ENCODE peak calls at places on chromosome 1, in ten cellular contexts. One of them, this sample, is unnamed.

GRCh38 chr1:68229927-68230812 is 2.2 kb downstream of the WLS start:
- DNase-seq in suprapubic skin: no peak
- DNase-seq in body of pancreas: peak
- DNase-seq in esophagus squamous epithelium: no peak
- DNase-seq in NB4: no peak
- DNase-seq in gastrocnemius medialis: no peak
- DNase-seq in ovary: no peak
- DNase-seq in right lobe of liver: no peak
- DNase-seq in endothelial cell of umbilical vein: peak
- DNase-seq in breast epithelium: no peak
- DNase-seq in this sample: no peak

GRCh38 chr1:244367399-244368114 is 84.2 kb downstream of the ADSS2 start:
- DNase-seq in ovary: no peak
- DNase-seq in body of pancreas: no peak
- DNase-seq in esophagus squamous epithelium: no peak
- DNase-seq in breast epithelium: no peak
- DNase-seq in right lobe of liver: no peak
- DNase-seq in NB4: no peak
- DNase-seq in gastrocnemius medialis: no peak
- DNase-seq in endothelial cell of umbilical vein: no peak
- DNase-seq in suprapubic skin: no peak
- DNase-seq in this sample: no peak

GRCh38 chr1:229411434-229412055 is 22.3 kb downstream of the ACTA1 start:
- DNase-seq in endothelial cell of umbilical vein: no peak
- DNase-seq in body of pancreas: no peak
- DNase-seq in right lobe of liver: no peak
- DNase-seq in ovary: no peak
- DNase-seq in NB4: peak
- DNase-seq in breast epithelium: no peak
- DNase-seq in gastrocnemius medialis: no peak
- DNase-seq in suprapubic skin: no peak
- DNase-seq in esophagus squamous epithelium: no peak
- DNase-seq in this sample: no peak

GRCh38 chr1:158527190-158527815 is 26.9 kb downstream of the OR6Y1 start:
- DNase-seq in body of pancreas: no peak
- DNase-seq in right lobe of liver: no peak
- DNase-seq in breast epithelium: no peak
- DNase-seq in suprapubic skin: no peak
- DNase-seq in esophagus squamous epithelium: no peak
- DNase-seq in gastrocnemius medialis: no peak
- DNase-seq in ovary: no peak
- DNase-seq in NB4: peak
- DNase-seq in endothelial cell of umbilical vein: peak
- DNase-seq in this sample: no peak

GRCh38 chr1:27153549-27153886 is 1.4 kb downstream of the SLC9A1 start:
- DNase-seq in endothelial cell of umbilical vein: no peak
- DNase-seq in gastrocnemius medialis: peak
- DNase-seq in breast epithelium: no peak
- DNase-seq in body of pancreas: peak
- DNase-seq in esophagus squamous epithelium: no peak
- DNase-seq in right lobe of liver: no peak
- DNase-seq in suprapubic skin: no peak
- DNase-seq in ovary: no peak
- DNase-seq in NB4: peak
- DNase-seq in this sample: no peak

GRCh38 chr1:181318022-181318857 is 165.1 kb upstream of the CACNA1E start:
- DNase-seq in ovary: no peak
- DNase-seq in gastrocnemius medialis: no peak
- DNase-seq in breast epithelium: no peak
- DNase-seq in right lobe of liver: no peak
- DNase-seq in esophagus squamous epithelium: no peak
- DNase-seq in body of pancreas: no peak
- DNase-seq in suprapubic skin: no peak
- DNase-seq in endothelial cell of umbilical vein: no peak
- DNase-seq in NB4: no peak
- DNase-seq in this sample: no peak

GRCh38 chr1:97379387-97380075 is 541.3 kb downstream of the DPYD start:
- DNase-seq in right lobe of liver: no peak
- DNase-seq in suprapubic skin: no peak
- DNase-seq in ovary: no peak
- DNase-seq in NB4: no peak
- DNase-seq in esophagus squamous epithelium: no peak
- DNase-seq in endothelial cell of umbilical vein: no peak
- DNase-seq in breast epithelium: no peak
- DNase-seq in gastrocnemius medialis: no peak
- DNase-seq in body of pancreas: no peak
- DNase-seq in this sample: no peak

GRCh38 chr1:206128192-206128591 is 11.0 kb upstream of the AVPR1B start:
- DNase-seq in body of pancreas: no peak
- DNase-seq in suprapubic skin: no peak
- DNase-seq in endothelial cell of umbilical vein: peak
- DNase-seq in ovary: no peak
- DNase-seq in right lobe of liver: no peak
- DNase-seq in NB4: peak
- DNase-seq in breast epithelium: no peak
- DNase-seq in gastrocnemius medialis: no peak
- DNase-seq in esophagus squamous epithelium: no peak
- DNase-seq in this sample: no peak

GRCh38 chr1:32470991-32471694 is 6.3 kb downstream of the ZBTB8B start:
- DNase-seq in right lobe of liver: no peak
- DNase-seq in suprapubic skin: no peak
- DNase-seq in breast epithelium: no peak
- DNase-seq in endothelial cell of umbilical vein: no peak
- DNase-seq in body of pancreas: peak
- DNase-seq in NB4: no peak
- DNase-seq in ovary: no peak
- DNase-seq in gastrocnemius medialis: no peak
- DNase-seq in esophagus squamous epithelium: no peak
- DNase-seq in this sample: no peak
- TF ChIP-seq CTCF in right lobe of liver: peak
- TF ChIP-seq CTCF in suprapubic skin: no peak
- TF ChIP-seq CTCF in breast epithelium: no peak
- TF ChIP-seq CTCF in endothelial cell of umbilical vein: no peak
- TF ChIP-seq CTCF in body of pancreas: peak
- TF ChIP-seq CTCF in NB4: no peak
- TF ChIP-seq CTCF in ovary: no peak
- TF ChIP-seq CTCF in gastrocnemius medialis: no peak
- TF ChIP-seq CTCF in esophagus squamous epithelium: no peak
- TF ChIP-seq CTCF in this sample: peak

GRCh38 chr1:151352001-151352718 is 5.1 kb upstream of the RFX5 start:
- DNase-seq in NB4: no peak
- DNase-seq in body of pancreas: peak
- DNase-seq in breast epithelium: no peak
- DNase-seq in ovary: no peak
- DNase-seq in right lobe of liver: no peak
- DNase-seq in endothelial cell of umbilical vein: peak
- DNase-seq in gastrocnemius medialis: no peak
- DNase-seq in esophagus squamous epithelium: no peak
- DNase-seq in suprapubic skin: no peak
- DNase-seq in this sample: no peak

GRCh38 chr1:151343587-151343986 is 3.5 kb downstream of the RFX5 start:
- DNase-seq in body of pancreas: no peak
- DNase-seq in endothelial cell of umbilical vein: no peak
- DNase-seq in breast epithelium: no peak
- DNase-seq in suprapubic skin: no peak
- DNase-seq in ovary: no peak
- DNase-seq in right lobe of liver: no peak
- DNase-seq in gastrocnemius medialis: no peak
- DNase-seq in esophagus squamous epithelium: no peak
- DNase-seq in NB4: no peak
- DNase-seq in this sample: no peak

GRCh38 chr1:151346082-151346768 is 827 bp downstream of the RFX5 start:
- DNase-seq in body of pancreas: no peak
- DNase-seq in NB4: peak
- DNase-seq in endothelial cell of umbilical vein: peak
- DNase-seq in breast epithelium: no peak
- DNase-seq in suprapubic skin: no peak
- DNase-seq in esophagus squamous epithelium: no peak
- DNase-seq in ovary: no peak
- DNase-seq in right lobe of liver: no peak
- DNase-seq in gastrocnemius medialis: no peak
- DNase-seq in this sample: no peak

GRCh38 chr1:151346769-151347522 is at the start of gene RFX5:
- DNase-seq in NB4: peak
- DNase-seq in right lobe of liver: peak
- DNase-seq in endothelial cell of umbilical vein: peak
- DNase-seq in breast epithelium: peak
- DNase-seq in ovary: peak
- DNase-seq in gastrocnemius medialis: peak
- DNase-seq in suprapubic skin: peak
- DNase-seq in body of pancreas: peak
- DNase-seq in esophagus squamous epithelium: peak
- DNase-seq in this sample: peak

DNA sequence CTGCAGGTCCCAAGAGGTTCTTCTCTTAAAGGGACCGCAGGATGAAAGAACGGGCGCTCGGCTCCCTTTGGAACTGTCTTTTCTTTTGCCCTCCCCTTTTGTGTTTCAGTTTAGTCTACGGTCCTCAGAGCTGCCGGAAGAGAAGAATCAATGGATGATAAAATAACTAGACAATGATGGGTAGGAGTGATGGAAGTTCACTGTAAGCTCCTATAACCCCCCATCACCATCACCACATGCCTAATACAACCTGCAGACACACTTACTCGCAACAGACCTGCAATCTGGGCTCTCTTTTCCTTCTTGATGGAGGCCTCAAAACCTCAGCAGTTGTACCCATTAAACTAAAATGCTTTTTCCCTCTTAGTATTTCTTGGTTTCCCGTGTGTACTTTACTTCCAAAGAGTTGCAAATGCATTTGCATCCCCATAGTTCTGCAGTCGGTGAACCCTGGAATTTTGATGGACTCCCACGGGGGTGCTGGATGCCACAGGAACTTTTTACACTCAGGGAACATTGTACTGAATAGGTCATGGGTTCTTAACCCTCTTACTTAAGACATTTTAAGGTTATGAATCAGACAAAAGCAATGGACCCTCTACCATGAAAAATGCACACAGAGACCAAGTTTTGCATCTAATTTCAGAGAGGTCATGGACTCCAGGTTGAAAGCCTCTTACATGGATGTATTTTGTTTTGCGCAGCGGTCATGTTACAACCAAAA is 633 bp upstream of the RFX5 start:
- DNase-seq in endothelial cell of umbilical vein: no peak
- DNase-seq in ovary: no peak
- DNase-seq in right lobe of liver: no peak
- DNase-seq in esophagus squamous epithelium: no peak
- DNase-seq in gastrocnemius medialis: no peak
- DNase-seq in body of pancreas: no peak
- DNase-seq in breast epithelium: no peak
- DNase-seq in suprapubic skin: no peak
- DNase-seq in NB4: no peak
- DNase-seq in this sample: no peak
- TF ChIP-seq POLR2A in endothelial cell of umbilical vein: no peak
- TF ChIP-seq POLR2A in ovary: no peak
- TF ChIP-seq POLR2A in right lobe of liver: no peak
- TF ChIP-seq POLR2A in esophagus squamous epithelium: no peak
- TF ChIP-seq POLR2A in gastrocnemius medialis: no peak
- TF ChIP-seq POLR2A in body of pancreas: no peak
- TF ChIP-seq POLR2A in breast epithelium: no peak
- TF ChIP-seq POLR2A in suprapubic skin: no peak
- TF ChIP-seq POLR2A in NB4: no peak
- TF ChIP-seq POLR2A in this sample: no peak

GRCh38 chr1:1300352-1300739 is 7.4 kb downstream of the ACAP3 start:
- DNase-seq in suprapubic skin: no peak
- DNase-seq in esophagus squamous epithelium: no peak
- DNase-seq in endothelial cell of umbilical vein: no peak
- DNase-seq in right lobe of liver: no peak
- DNase-seq in body of pancreas: no peak
- DNase-seq in breast epithelium: no peak
- DNase-seq in NB4: no peak
- DNase-seq in ovary: no peak
- DNase-seq in gastrocnemius medialis: no peak
- DNase-seq in this sample: no peak

GRCh38 chr1:1298861-1299685 is 8.7 kb downstream of the ACAP3 start:
- DNase-seq in endothelial cell of umbilical vein: peak
- DNase-seq in breast epithelium: no peak
- DNase-seq in esophagus squamous epithelium: no peak
- DNase-seq in suprapubic skin: no peak
- DNase-seq in gastrocnemius medialis: no peak
- DNase-seq in ovary: no peak
- DNase-seq in NB4: peak
- DNase-seq in right lobe of liver: no peak
- DNase-seq in body of pancreas: no peak
- DNase-seq in this sample: no peak

GRCh38 chr1:1302006-1302430 is 5.7 kb downstream of the ACAP3 start:
- DNase-seq in body of pancreas: no peak
- DNase-seq in suprapubic skin: no peak
- DNase-seq in esophagus squamous epithelium: no peak
- DNase-seq in ovary: no peak
- DNase-seq in breast epithelium: no peak
- DNase-seq in NB4: no peak
- DNase-seq in endothelial cell of umbilical vein: no peak
- DNase-seq in gastrocnemius medialis: no peak
- DNase-seq in right lobe of liver: no peak
- DNase-seq in this sample: no peak

GRCh38 chr1:1297802-1298424 is 9.8 kb downstream of the ACAP3 start:
- DNase-seq in endothelial cell of umbilical vein: no peak
- DNase-seq in body of pancreas: no peak
- DNase-seq in breast epithelium: no peak
- DNase-seq in suprapubic skin: no peak
- DNase-seq in esophagus squamous epithelium: no peak
- DNase-seq in gastrocnemius medialis: no peak
- DNase-seq in NB4: no peak
- DNase-seq in ovary: no peak
- DNase-seq in right lobe of liver: no peak
- DNase-seq in this sample: no peak

DNA sequence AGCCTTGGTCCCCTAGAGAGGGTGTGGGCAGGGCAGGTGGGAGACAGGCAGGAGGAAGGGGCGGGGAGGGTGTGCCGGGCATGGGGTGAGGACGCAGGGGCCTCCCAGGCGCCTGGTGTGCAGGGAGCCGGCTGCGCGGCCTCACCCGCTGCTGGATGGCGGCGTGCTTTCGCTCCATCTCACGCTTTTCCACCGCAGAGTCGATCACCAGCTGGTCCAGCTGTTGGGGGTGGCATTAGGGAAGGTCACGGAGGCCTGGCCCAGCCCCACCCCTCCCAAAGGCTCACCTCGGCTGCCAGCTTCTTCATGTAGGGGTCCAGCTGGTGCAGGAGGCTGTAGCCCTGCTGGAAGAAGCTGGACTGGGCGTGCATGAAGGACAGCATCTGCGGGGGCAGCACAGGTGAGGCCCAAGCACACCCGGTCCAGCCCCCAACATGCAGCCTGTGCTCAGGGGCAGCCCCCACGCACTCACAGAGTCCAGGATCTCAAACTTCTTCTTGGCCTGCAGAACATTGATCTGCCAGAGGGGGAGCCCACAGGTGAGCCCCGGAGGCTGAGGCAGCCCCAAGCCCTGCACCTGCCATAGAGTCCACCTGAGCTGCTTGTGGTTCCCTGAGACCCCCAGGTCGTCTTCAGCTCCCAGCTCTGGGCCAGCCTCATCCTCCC is 7.9 kb downstream of the ACAP3 start:
- DNase-seq in right lobe of liver: no peak
- DNase-seq in endothelial cell of umbilical vein: no peak
- DNase-seq in body of pancreas: no peak
- DNase-seq in gastrocnemius medialis: no peak
- DNase-seq in suprapubic skin: no peak
- DNase-seq in ovary: no peak
- DNase-seq in NB4: no peak
- DNase-seq in breast epithelium: no peak
- DNase-seq in esophagus squamous epithelium: no peak
- DNase-seq in this sample: no peak
- TF ChIP-seq CTCF in right lobe of liver: no peak
- TF ChIP-seq CTCF in endothelial cell of umbilical vein: peak
- TF ChIP-seq CTCF in body of pancreas: no peak
- TF ChIP-seq CTCF in gastrocnemius medialis: no peak
- TF ChIP-seq CTCF in suprapubic skin: peak
- TF ChIP-seq CTCF in ovary: no peak
- TF ChIP-seq CTCF in NB4: no peak
- TF ChIP-seq CTCF in breast epithelium: no peak
- TF ChIP-seq CTCF in esophagus squamous epithelium: no peak
- TF ChIP-seq CTCF in this sample: peak

GRCh38 chr1:156053770-156054499 is at the start of gene UBQLN4:
- DNase-seq in gastrocnemius medialis: peak
- DNase-seq in NB4: peak
- DNase-seq in right lobe of liver: peak
- DNase-seq in suprapubic skin: peak
- DNase-seq in endothelial cell of umbilical vein: peak
- DNase-seq in body of pancreas: peak
- DNase-seq in esophagus squamous epithelium: peak
- DNase-seq in breast epithelium: peak
- DNase-seq in ovary: peak
- DNase-seq in this sample: peak
- TF ChIP-seq POLR2A in gastrocnemius medialis: peak
- TF ChIP-seq POLR2A in NB4: no peak
- TF ChIP-seq POLR2A in right lobe of liver: no peak
- TF ChIP-seq POLR2A in suprapubic skin: no peak
- TF ChIP-seq POLR2A in endothelial cell of umbilical vein: no peak
- TF ChIP-seq POLR2A in body of pancreas: no peak
- TF ChIP-seq POLR2A in esophagus squamous epithelium: peak
- TF ChIP-seq POLR2A in breast epithelium: no peak
- TF ChIP-seq POLR2A in ovary: no peak
- TF ChIP-seq POLR2A in this sample: no peak